ENCODE peak calls at places on chromosomes 16 and 17, in six cellular contexts. N, R, W, V, S and E are unnamed samples.

GRCh38 chr17:29625037-29625750 is 2.5 kb upstream of the CORO6 start:
- DNase-seq in N (peak; percentile 7), R (peak; percentile 91), W (peak; percentile 24), V (peak; percentile 79), S (no peak), E (peak; percentile 36)

GRCh38 chr16:63100082-63100481 is 1063.8 kb upstream of the CDH8 start:
- DNase-seq in N (no peak), R (no peak), W (no peak), V (no peak), S (no peak), E (no peak)

GRCh38 chr16:83143788-83144187 is 517.0 kb downstream of the CDH13 start:
- DNase-seq in N (no peak), R (no peak), W (no peak), V (peak; percentile 72), S (no peak), E (no peak)

GRCh38 chr17:19996502-19996901 is 12.7 kb upstream of the SPECC1 start:
- DNase-seq in N (peak; percentile 57), R (no peak), W (no peak), V (no peak), S (no peak), E (no peak)

GRCh38 chr16:81127051-81127450 is 30.9 kb upstream of the GCSH start:
- DNase-seq in N (no peak), R (peak; percentile 83), W (no peak), V (peak; percentile 4), S (no peak), E (no peak)

GRCh38 chr17:81532490-81533287 is 4.5 kb downstream of the FSCN2 start:
- DNase-seq in N (no peak), R (no peak), W (no peak), V (no peak), S (no peak), E (no peak)

GRCh38 chr16:22948058-22948602 is 134.2 kb downstream of the HS3ST2 start:
- DNase-seq in N (no peak), R (peak; percentile 44), W (peak; percentile 18), V (peak; percentile 1), S (no peak), E (no peak)

GRCh38 chr17:36899250-36900129 is 37.8 kb upstream of the LHX1 start:
- DNase-seq in N (no peak), R (peak; percentile 5), W (no peak), V (no peak), S (no peak), E (no peak)